ENCODE peak calls at places on chromosomes 12 and 14, in six cellular contexts. Z is K562, S is GM23338, U is H1, G is GM12878, T is HepG2. O is an unnamed sample.

GRCh38 chr12:24864796-24865125 is 84.1 kb downstream of the BCAT1 start:
- DNase-seq in Z (no peak), S (no peak), U (no peak), G (no peak), T (no peak), O (no peak)

GRCh38 chr12:127588224-127588623 is 678.7 kb upstream of the TMEM132C start:
- DNase-seq in S (peak), U (no peak), G (no peak), T (no peak), Z (no peak), O (no peak)

GRCh38 chr12:80038062-80038560 is 61.2 kb upstream of the OTOGL start:
- DNase-seq in S (no peak), U (no peak), G (no peak), Z (no peak), T (no peak), O (no peak)

GRCh38 chr12:123058980-123059379 is 78.5 kb downstream of the ARL6IP4 start:
- DNase-seq in T (no peak), U (no peak), G (no peak), Z (no peak), S (no peak), O (no peak)

GRCh38 chr12:104055686-104056388 is 5.8 kb upstream of the GLT8D2 start:
- DNase-seq in U (no peak), S (no peak), Z (no peak), G (no peak), T (no peak), O (no peak)

GRCh38 chr14:102418853-102419240 is 56.1 kb downstream of the TECPR2 start:
- DNase-seq in G (no peak), Z (no peak), S (no peak), T (no peak), U (no peak), O (no peak)

GRCh38 chr12:128120035-128120434 is 146.9 kb upstream of the TMEM132C start:
- DNase-seq in G (no peak), S (no peak), U (no peak), T (no peak), Z (no peak), O (no peak)

GRCh38 chr12:591571-592505 is 71.4 kb downstream of the NINJ2 start:
- DNase-seq in G (no peak), T (peak), S (no peak), Z (peak), U (no peak), O (no peak)

GRCh38 chr12:89752331-89752730 is 43.7 kb upstream of the ATP2B1 start:
- DNase-seq in G (no peak), Z (no peak), U (no peak), T (no peak), S (no peak), O (no peak)

DNA sequence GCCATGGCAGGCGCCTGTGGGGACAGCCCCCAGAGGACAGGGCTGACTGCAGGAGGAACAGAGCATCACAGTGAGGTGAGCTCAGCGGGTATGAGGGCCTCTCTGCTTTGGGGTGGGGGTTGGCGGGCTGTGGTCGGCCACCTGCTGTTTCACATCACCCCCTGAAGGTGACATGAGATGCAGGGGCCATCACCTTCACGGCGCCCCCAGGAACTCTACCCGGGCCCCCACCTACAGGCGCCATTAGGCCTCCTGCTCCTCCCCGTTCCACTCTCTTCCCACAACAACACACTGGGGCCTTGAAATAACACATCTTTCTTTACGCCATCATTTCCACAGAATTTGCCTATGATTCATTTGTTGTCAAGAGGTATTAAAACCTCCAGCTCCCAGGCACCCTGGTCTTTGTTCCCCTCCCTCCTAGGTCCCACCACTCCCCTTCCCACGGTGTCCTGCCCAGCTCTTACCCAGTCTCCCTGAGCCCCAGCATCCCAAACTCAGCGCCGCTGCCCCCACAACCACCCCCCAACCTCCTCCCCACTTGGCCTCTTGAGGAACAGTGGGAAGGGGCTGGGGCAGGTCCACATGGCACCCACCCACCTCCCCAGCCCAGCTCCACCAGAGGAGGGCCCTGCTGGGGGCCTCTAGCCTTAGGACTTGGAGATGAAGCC is 12.7 kb upstream of the HDAC7 start:
- DNase-seq in U (no peak), G (no peak), T (no peak), S (no peak), Z (no peak), O (no peak)
- TF ChIP-seq CREB1 in U (no peak), G (peak), T (no peak), S (no peak), Z (no peak), O (no peak)

GRCh38 chr12:62468935-62469334 is 2.3 kb downstream of the MON2 start:
- DNase-seq in T (no peak), Z (no peak), G (no peak), S (no peak), U (no peak), O (no peak)

GRCh38 chr12:62468394-62468793 is 1.8 kb downstream of the MON2 start:
- DNase-seq in Z (no peak), T (no peak), U (no peak), G (no peak), S (no peak), O (no peak)

GRCh38 chr12:62471734-62472133 is 5.1 kb downstream of the MON2 start:
- DNase-seq in T (no peak), S (no peak), G (no peak), U (no peak), Z (no peak), O (no peak)

GRCh38 chr12:62472472-62472871 is 5.8 kb downstream of the MON2 start:
- DNase-seq in Z (peak), G (no peak), T (no peak), S (peak), U (no peak), O (no peak)

GRCh38 chr12:62469704-62470103 is 3.1 kb downstream of the MON2 start:
- DNase-seq in U (no peak), T (no peak), S (no peak), Z (no peak), G (no peak), O (no peak)
- TF ChIP-seq CREB1 in U (no peak), T (no peak), S (no peak), Z (no peak), G (no peak), O (no peak)

DNA sequence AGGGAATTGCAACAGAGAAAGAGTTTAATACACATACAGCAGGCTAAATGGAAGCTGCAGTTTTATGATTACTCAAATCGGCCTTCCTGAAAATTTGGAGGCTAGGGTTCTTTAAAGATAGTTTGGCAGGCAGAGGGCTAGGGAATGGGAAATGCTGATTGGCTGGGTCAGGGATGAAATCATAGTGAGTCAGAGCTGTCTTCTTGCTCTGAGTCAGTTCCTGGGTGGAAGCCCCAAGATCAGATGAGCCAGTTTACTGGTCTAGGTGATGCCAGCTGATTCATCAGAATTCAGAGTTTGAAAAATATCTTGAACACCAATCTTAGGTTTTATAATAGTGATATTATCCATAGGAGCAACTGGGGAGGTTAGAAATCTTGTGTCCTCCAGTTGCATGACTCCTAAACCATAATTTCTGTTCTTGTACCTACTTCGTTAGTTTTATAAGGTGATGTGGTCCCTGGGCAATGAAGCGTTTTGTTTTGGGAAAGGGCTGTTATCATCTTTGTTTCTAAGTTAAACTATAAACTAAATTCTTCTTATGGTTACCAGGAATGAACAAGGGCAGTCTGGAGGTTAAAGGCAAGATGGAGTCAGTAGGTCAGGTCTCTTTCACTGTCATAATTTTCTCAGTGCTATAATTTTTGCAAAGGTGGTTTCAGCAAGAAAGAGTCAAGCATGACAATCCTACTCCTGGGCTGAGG is 257.8 kb upstream of the CCDC196 start:
- DNase-seq in S (no peak), Z (no peak), U (no peak), G (no peak), T (no peak), O (no peak)
- TF ChIP-seq CREB1 in S (no peak), Z (no peak), U (no peak), G (no peak), T (no peak), O (no peak)

GRCh38 chr12:124537525-124538193 is 29.8 kb downstream of the NCOR2 start:
- DNase-seq in U (no peak), T (no peak), S (no peak), Z (no peak), G (no peak), O (no peak)
- TF ChIP-seq CREB1 in U (no peak), T (no peak), S (no peak), Z (no peak), G (no peak), O (no peak)

GRCh38 chr12:106680280-106680679 is 94.2 kb upstream of the RIC8B start:
- DNase-seq in Z (no peak), G (no peak), T (no peak), S (no peak), U (no peak), O (no peak)

GRCh38 chr12:106682594-106683234 is 91.8 kb upstream of the RIC8B start:
- DNase-seq in U (no peak), S (peak), Z (no peak), T (peak), G (no peak), O (no peak)

GRCh38 chr12:106675651-106676435 is 93.0 kb downstream of the RFX4 start:
- DNase-seq in U (no peak), G (no peak), T (no peak), S (no peak), Z (no peak), O (no peak)

GRCh38 chr12:106681210-106681609 is 93.3 kb upstream of the RIC8B start:
- DNase-seq in U (no peak), S (no peak), Z (no peak), T (no peak), G (no peak), O (no peak)

DNA sequence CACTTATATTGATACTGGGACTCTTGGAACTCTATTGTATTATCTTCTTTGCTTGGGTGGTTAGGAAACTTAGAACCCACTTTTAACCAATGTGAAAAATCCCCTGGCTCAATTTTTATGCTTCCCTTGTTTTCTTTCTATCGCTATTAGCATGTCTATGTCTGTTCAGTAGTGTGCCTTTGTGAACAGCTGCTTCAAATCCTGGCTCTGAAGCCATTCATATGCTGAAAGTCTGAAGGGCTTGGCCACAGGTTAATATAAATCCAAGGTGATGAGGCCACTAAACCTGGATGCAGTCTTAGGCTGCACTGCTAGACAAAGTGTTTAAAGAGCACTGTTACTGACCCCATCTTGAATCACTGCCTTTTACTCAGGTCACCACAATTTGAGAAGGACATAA is 94.9 kb upstream of the RIC8B start:
- DNase-seq in G (no peak), U (no peak), T (no peak), S (no peak), Z (no peak), O (no peak)
- TF ChIP-seq CREB1 in G (no peak), U (no peak), T (no peak), S (no peak), Z (no peak), O (no peak)

GRCh38 chr12:44537354-44537753 is 338.8 kb downstream of the NELL2 start:
- DNase-seq in S (no peak), Z (no peak), T (no peak), U (no peak), G (no peak), O (no peak)

GRCh38 chr12:44546037-44546436 is 330.1 kb downstream of the NELL2 start:
- DNase-seq in Z (no peak), S (no peak), T (no peak), G (no peak), U (no peak), O (no peak)

GRCh38 chr12:44544018-44544417 is 332.1 kb downstream of the NELL2 start:
- DNase-seq in T (no peak), G (no peak), Z (no peak), U (no peak), S (no peak), O (no peak)

DNA sequence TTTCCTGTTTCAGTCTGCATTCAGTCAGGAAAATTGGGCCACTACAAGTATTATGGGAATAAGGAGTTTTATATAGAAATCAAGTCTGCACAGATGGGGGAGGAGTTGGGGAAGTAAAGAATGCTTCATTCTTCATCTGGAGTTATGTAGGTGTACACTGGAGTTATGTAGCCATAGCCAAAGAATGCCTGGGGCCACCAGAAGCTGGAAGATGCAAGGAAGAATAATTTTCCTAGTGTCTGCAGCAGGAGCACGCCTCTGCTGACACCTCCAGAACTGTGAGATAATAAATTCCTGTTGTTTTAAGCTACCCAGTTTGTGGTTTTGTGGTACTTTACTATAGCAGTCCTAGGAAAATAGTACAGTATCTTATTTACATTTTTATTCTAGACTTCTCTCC is 333.4 kb downstream of the NELL2 start:
- DNase-seq in T (no peak), Z (no peak), U (no peak), G (no peak), S (no peak), O (no peak)
- TF ChIP-seq CREB1 in T (no peak), Z (no peak), U (no peak), G (no peak), S (no peak), O (no peak)

DNA sequence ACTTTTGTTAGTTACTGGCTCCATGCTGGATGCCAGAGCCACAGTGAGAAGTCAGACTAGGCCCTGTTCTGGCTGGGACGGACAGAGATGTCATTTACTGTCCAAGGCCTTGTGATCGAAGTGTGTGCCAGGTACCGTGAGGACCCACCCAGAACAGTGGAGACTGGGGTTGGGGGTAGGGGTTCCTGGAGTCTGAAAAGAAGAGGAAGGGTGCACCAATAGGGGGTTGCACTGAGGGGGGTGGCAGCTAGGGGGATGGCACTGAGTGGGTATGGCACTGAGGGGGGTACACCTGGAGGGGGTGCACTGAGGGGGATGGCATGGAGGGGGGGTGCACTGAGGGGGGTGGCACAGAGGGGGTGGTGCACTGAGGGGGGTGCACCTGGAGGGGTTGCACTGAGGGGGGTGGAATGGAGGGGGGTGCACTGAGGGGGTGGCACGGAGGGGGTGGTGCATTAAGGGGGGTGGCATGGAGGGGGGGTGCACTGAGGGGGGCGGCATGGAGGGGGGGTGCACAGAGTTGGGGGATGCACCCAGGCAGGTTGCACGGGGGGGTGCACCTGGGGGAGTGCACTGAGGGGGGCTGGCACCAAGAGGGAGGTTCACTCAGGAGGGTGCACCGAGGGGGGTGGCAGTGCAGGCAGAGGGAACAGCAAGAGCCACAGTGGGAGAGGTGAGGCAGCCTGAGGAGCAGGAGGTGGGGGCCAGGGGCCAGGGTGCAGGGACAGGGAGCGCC is 10.6 kb upstream of the CYP46A1 start:
- DNase-seq in G (no peak), U (no peak), T (no peak), Z (no peak), S (no peak), O (no peak)
- TF ChIP-seq CREB1 in G (no peak), U (no peak), T (no peak), Z (no peak), S (no peak), O (no peak)

DNA sequence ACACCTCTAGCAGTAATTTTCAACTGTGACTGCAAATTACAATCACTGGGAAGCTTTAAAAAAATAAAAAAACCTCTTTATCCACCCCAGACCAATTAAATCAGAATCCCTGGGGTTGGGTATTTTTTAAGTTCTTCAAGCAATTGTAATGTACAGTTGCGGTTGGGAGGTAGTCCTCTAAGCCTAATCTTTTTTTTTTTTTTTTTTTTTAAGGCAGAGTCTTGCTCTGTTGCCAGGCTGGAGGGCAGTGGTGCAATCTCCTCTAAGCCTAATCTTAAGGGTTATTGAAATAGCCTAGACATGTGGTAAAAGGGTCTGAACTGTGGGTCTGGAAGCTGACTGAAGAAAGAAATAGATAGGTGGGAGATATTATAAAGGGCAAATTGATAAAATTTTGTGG is 230.5 kb downstream of the AKAP6 start:
- DNase-seq in Z (no peak), U (no peak), T (no peak), G (no peak), S (no peak), O (no peak)
- TF ChIP-seq CREB1 in Z (no peak), U (no peak), T (no peak), G (no peak), S (no peak), O (no peak)

GRCh38 chr12:124411291-124411878 is 116.5 kb downstream of the RFLNA start:
- DNase-seq in T (no peak), Z (no peak), G (no peak), S (no peak), U (no peak), O (no peak)
- TF ChIP-seq CREB1 in T (no peak), Z (no peak), G (no peak), S (no peak), U (no peak), O (no peak)

DNA sequence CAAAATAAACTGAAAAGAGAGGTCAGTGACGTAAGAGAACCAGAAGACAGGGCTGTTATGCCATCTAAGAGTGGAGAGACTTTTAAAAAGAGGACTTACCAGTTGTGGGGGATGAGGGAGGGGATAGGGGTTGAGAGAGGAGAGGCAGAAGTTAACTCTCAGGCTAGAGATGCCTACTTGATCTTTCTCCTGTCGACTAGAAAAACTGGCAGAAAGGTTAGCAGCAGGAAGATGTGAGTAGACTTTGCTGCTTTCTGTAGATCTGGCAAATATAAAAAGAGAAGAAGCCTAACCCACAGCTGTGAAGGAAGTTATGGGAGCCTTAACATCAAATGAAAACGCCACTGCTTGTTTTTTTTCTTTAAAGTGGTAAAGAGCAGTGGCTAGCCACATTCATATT is 10.7 kb downstream of the CREBL2 start:
- DNase-seq in G (no peak), T (no peak), S (no peak), U (no peak), Z (no peak), O (no peak)
- TF ChIP-seq CREB1 in G (no peak), T (no peak), S (no peak), U (no peak), Z (no peak), O (no peak)